ENCODE peak calls at places on chromosomes 11 and 22, in six cellular contexts. Q, V, W, A, O and K are unnamed samples.

GRCh38 chr11:31340903-31341572 is 28.5 kb downstream of the DCDC1 start:
- DNase-seq in Q (no peak), V (no peak), W (peak; percentile 20), A (no peak), O (peak; percentile 49), K (no peak)

GRCh38 chr11:67054851-67055523 is 1.7 kb upstream of the RHOD start:
- DNase-seq in Q (peak; percentile 81), V (peak; percentile 89), W (peak; percentile 69), A (peak; percentile 89), O (peak; percentile 75), K (no peak)

GRCh38 chr11:67691149-67691548 is 16.7 kb upstream of the ALDH3B2 start:
- DNase-seq in Q (no peak), V (no peak), W (no peak), A (no peak), O (peak; percentile 52), K (no peak)

GRCh38 chr22:17237031-17237668 is 17.9 kb upstream of the ADA2 start:
- DNase-seq in Q (no peak), V (no peak), W (no peak), A (no peak), O (no peak), K (no peak)

GRCh38 chr22:28899199-28899853 is 16.0 kb downstream of the ZNRF3 start:
- DNase-seq in Q (no peak), V (no peak), W (no peak), A (no peak), O (no peak), K (no peak)

GRCh38 chr11:8384199-8384821 is 120.6 kb upstream of the LMO1 start:
- DNase-seq in Q (peak; percentile 78), V (no peak), W (no peak), A (no peak), O (peak; percentile 60), K (no peak)

GRCh38 chr11:117597083-117597482 is 199.9 kb downstream of the DSCAML1 start:
- DNase-seq in Q (peak; percentile 75), V (peak; percentile 74), W (peak; percentile 38), A (peak; percentile 44), O (peak; percentile 80), K (no peak)

GRCh38 chr11:87063982-87064381 is 26.2 kb downstream of the TMEM135 start:
- DNase-seq in Q (no peak), V (no peak), W (peak; percentile 16), A (no peak), O (no peak), K (no peak)

GRCh38 chr11:126186708-126187481 is 24.6 kb downstream of the RPUSD4 start:
- DNase-seq in Q (peak; percentile 57), V (no peak), W (no peak), A (no peak), O (peak; percentile 85), K (no peak)

GRCh38 chr22:27545071-27545470 is 256.5 kb downstream of the MN1 start:
- DNase-seq in Q (no peak), V (no peak), W (no peak), A (no peak), O (no peak), K (no peak)

GRCh38 chr11:35290876-35291275 is 128.5 kb downstream of the SLC1A2 start:
- DNase-seq in Q (no peak), V (no peak), W (no peak), A (no peak), O (no peak), K (no peak)

GRCh38 chr11:19595840-19596751 is 116.5 kb upstream of the NAV2 start:
- DNase-seq in Q (no peak), V (peak; percentile 88), W (peak; percentile 92), A (peak; percentile 80), O (no peak), K (peak; percentile 82)

GRCh38 chr22:44270556-44270880 is 42.2 kb downstream of the SHISAL1 start:
- DNase-seq in Q (peak; percentile 41), V (no peak), W (no peak), A (peak; percentile 15), O (no peak), K (no peak)

GRCh38 chr11:83403990-83404389 is 117.8 kb upstream of the CCDC90B start:
- DNase-seq in Q (no peak), V (no peak), W (no peak), A (no peak), O (no peak), K (no peak)

GRCh38 chr22:25627271-25627848 is 62.9 kb downstream of the GRK3 start:
- DNase-seq in Q (no peak), V (no peak), W (peak; percentile 4), A (no peak), O (no peak), K (no peak)

GRCh38 chr11:83957038-83957900 is 671.1 kb upstream of the CCDC90B start:
- DNase-seq in Q (no peak), V (no peak), W (peak; percentile 6), A (no peak), O (no peak), K (no peak)

GRCh38 chr22:45602004-45602733 is 69.5 kb upstream of the ATXN10 start:
- DNase-seq in Q (no peak), V (no peak), W (no peak), A (peak; percentile 12), O (no peak), K (no peak)

GRCh38 chr11:41283196-41283930 is 176.1 kb downstream of the LRRC4C start:
- DNase-seq in Q (no peak), V (no peak), W (no peak), A (no peak), O (no peak), K (no peak)

GRCh38 chr22:32619614-32620426 is 145.2 kb downstream of the FBXO7 start:
- DNase-seq in Q (no peak), V (no peak), W (peak; percentile 76), A (peak; percentile 86), O (no peak), K (peak; percentile 65)

GRCh38 chr22:25735657-25736056 is 6.3 kb upstream of the MYO18B start:
- DNase-seq in Q (no peak), V (no peak), W (no peak), A (no peak), O (no peak), K (no peak)

GRCh38 chr22:35375031-35375430 is 5.9 kb upstream of the HMOX1 start:
- DNase-seq in Q (no peak), V (no peak), W (peak; percentile 71), A (no peak), O (no peak), K (no peak)

GRCh38 chr11:79390923-79391322 is 49.9 kb downstream of the TENM4 start:
- DNase-seq in Q (no peak), V (no peak), W (no peak), A (no peak), O (no peak), K (no peak)

GRCh38 chr22:37427711-37428635 is 694 bp upstream of the ELFN2 start:
- DNase-seq in Q (no peak), V (no peak), W (no peak), A (no peak), O (peak; percentile 85), K (no peak)

GRCh38 chr11:65448418-65449196 is 26.0 kb downstream of the NEAT1 start:
- DNase-seq in Q (no peak), V (no peak), W (peak; percentile 68), A (no peak), O (peak; percentile 57), K (peak; percentile 57)

GRCh38 chr11:16280256-16280682 is 76.1 kb downstream of the SOX6 start:
- DNase-seq in Q (no peak), V (peak; percentile 58), W (no peak), A (peak; percentile 59), O (no peak), K (no peak)

DNA sequence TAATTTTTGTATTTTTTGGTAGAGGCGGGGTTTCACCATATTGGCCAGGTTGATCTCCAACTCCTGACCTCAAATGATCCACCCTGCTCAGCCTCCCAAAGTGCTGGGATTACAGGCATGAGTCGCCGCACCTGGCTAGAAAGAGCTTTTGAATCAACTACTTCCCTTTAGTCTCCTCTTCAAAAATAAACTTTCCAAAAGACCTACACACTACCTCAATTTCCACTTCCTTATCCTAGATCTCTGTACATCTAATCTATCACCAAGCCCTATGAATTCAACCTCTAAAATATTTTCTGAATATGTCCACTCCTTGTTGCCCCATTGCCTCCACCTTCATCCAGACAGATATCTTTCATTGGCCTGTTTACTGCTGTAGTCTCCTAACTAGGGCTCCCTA is 13.1 kb upstream of the DDX6 start:
- DNase-seq in Q (no peak), V (no peak), W (no peak), A (no peak), O (no peak), K (no peak)
- H3K4me3 ChIP-seq in Q (no peak overlapping the region), V (no peak overlapping the region), W (no peak overlapping the region), A (no peak overlapping the region), O (no peak overlapping the region), K (no peak overlapping the region)

GRCh38 chr11:45665206-45665932 is at the start of gene CHST1:
- DNase-seq in Q (peak; percentile 76), V (peak; percentile 88), W (peak; percentile 13), A (peak; percentile 47), O (peak; percentile 93), K (no peak)
- H3K4me3 ChIP-seq in Q (peak within 1 kb of the TSS; percentile 57), V (peak within 1 kb of the TSS; percentile 88), W (peak within 1 kb of the TSS; percentile 45), A (peak within 1 kb of the TSS; percentile 67), O (peak within 1 kb of the TSS; percentile 57), K (peak within 1 kb of the TSS; percentile 61)

GRCh38 chr11:115258216-115258615 is 246.0 kb downstream of the CADM1 start:
- DNase-seq in Q (no peak), V (no peak), W (no peak), A (no peak), O (no peak), K (no peak)

GRCh38 chr11:115257286-115258077 is 246.7 kb downstream of the CADM1 start:
- DNase-seq in Q (no peak), V (no peak), W (no peak), A (no peak), O (peak; percentile 51), K (no peak)

GRCh38 chr11:115255006-115255762 is 249.0 kb downstream of the CADM1 start:
- DNase-seq in Q (no peak), V (no peak), W (no peak), A (no peak), O (no peak), K (no peak)

GRCh38 chr11:115251126-115251525 is 253.1 kb downstream of the CADM1 start:
- DNase-seq in Q (no peak), V (no peak), W (no peak), A (no peak), O (no peak), K (no peak)

DNA sequence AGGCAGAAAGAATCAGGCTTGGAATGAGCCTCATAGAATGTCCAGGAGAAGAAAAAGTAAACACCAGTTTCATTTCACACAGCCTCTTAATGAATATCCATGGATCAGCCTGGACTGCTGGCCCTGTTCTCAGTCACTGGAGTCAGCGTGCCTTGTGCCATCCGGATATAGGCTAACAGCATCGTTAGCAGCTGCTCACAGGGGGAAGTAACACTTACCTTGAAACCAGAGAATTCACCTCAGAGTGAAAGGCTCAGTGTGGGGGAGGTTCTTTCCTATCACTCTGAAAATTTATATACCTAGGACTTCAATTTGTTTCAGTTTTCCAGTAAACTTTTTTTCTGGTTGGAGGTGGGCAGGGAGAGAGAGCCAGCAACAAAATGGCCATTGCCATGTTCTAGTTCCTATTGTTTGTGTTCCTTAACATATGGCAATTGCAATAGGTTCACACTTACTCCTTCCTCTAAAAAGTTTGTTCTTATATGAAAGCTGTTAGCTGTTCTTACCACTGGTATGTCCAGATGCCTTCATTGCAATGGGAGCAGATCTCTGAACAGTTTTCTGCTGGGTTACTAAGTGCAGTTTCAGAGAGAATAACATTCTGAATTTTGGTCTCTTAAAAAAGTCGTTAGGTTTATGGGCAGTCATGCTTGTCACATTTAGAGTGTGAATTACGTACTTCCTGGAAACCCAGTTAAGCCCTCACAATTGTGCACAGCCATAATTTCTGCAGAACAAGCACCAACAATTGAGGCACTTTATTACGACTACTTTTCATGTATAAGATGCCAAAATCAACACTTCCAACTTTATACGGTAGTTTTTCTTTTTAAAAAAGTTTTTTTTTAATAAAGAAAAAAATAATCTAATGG is 247.7 kb downstream of the CADM1 start:
- DNase-seq in Q (no peak), V (no peak), W (no peak), A (no peak), O (peak; percentile 27), K (no peak)
- H3K4me3 ChIP-seq in Q (no peak overlapping the region), V (no peak overlapping the region), W (no peak overlapping the region), A (no peak overlapping the region), O (no peak overlapping the region), K (no peak overlapping the region)

GRCh38 chr11:27456140-27456801 is 16.3 kb downstream of the LGR4 start:
- DNase-seq in Q (no peak), V (no peak), W (peak; percentile 65), A (no peak), O (no peak), K (no peak)
- H3K4me3 ChIP-seq in Q (no peak overlapping the region), V (no peak overlapping the region), W (no peak overlapping the region), A (no peak overlapping the region), O (no peak overlapping the region), K (no peak overlapping the region)